ENCODE peak calls at places on chromosome 16, in four cellular contexts. Y is endodermal cell, G is progenitor cell of endocrine pancreas, A is MCF 10A. N is an unnamed sample.

GRCh38 chr16:24668481-24669001 is 60.9 kb upstream of the TNRC6A start:
- DNase-seq in Y (no peak), A (no peak), G (no peak), N (no peak)

GRCh38 chr16:55033225-55034156 is 102.8 kb downstream of the IRX5 start:
- DNase-seq in G (no peak), A (no peak), Y (no peak), N (no peak)

GRCh38 chr16:75479421-75479990 is 15.0 kb upstream of the TMEM170A start:
- DNase-seq in A (no peak), Y (no peak), G (no peak), N (no peak)

GRCh38 chr16:86925067-86925791 is 346.9 kb downstream of the FOXL1 start:
- DNase-seq in A (no peak), G (no peak), Y (no peak), N (peak; percentile 64)

GRCh38 chr16:52203096-52203495 is 343.8 kb downstream of the TOX3 start:
- DNase-seq in A (no peak), Y (no peak), G (no peak), N (no peak)

GRCh38 chr16:83953796-83954576 is 946 bp downstream of the OSGIN1 start:
- DNase-seq in Y (peak; percentile 76), A (peak; percentile 61), G (no peak), N (no peak)

GRCh38 chr16:57277586-57277985 is 6.9 kb downstream of the PLLP start:
- DNase-seq in A (peak; percentile 94), G (no peak), Y (no peak), N (no peak)

GRCh38 chr16:74315059-74315458 is 18.4 kb downstream of the PSMD7 start:
- DNase-seq in G (no peak), A (no peak), Y (no peak), N (no peak)

GRCh38 chr16:27759301-27759871 is 209.4 kb downstream of the KATNIP start:
- DNase-seq in Y (no peak), G (no peak), A (peak; percentile 2), N (no peak)

GRCh38 chr16:8621572-8622314 is at the start of gene METTL22:
- DNase-seq in G (peak; percentile 93), Y (peak; percentile 95), A (peak; percentile 84), N (peak; percentile 93)

GRCh38 chr16:1224558-1224957 is 510 bp downstream of the TPSG1 start:
- DNase-seq in A (no peak), Y (no peak), G (no peak), N (no peak)
- TF ChIP-seq CTCF in A (no peak), Y (no peak), G (no peak), N (no peak)

GRCh38 chr16:58339452-58339938 is 44.7 kb upstream of the PRSS54 start:
- DNase-seq in A (peak; percentile 27), G (no peak), Y (peak; percentile 83), N (no peak)
- TF ChIP-seq CTCF in A (no peak), G (peak; percentile 21), Y (peak; percentile 76), N (no peak)

DNA sequence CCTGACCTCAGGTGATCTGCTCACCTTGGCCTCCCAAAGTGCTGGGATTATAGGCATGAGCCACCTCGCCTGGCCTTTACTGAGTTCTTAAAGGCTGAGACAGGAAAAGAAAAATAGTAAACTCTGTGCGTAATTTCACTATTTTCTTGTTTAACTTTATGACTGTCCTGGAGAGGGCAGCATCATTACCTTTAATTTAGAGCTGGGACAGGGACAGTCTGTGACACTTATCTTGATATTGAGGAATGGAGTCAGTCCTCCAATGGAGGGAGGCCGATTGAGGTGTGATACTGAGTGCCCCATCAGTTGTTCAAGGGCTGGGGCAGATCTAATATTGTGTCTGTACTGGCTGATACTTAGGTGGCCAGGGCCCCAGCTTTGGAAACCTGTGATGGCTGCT is 21.5 kb upstream of the SPN start:
- DNase-seq in G (no peak), A (no peak), Y (no peak), N (no peak)
- TF ChIP-seq CTCF in G (no peak), A (no peak), Y (peak; percentile 45), N (no peak)

GRCh38 chr16:70398177-70398743 is 40.6 kb downstream of the ST3GAL2 start:
- DNase-seq in G (no peak), Y (no peak), A (no peak), N (no peak)

GRCh38 chr16:70396209-70396904 is 42.5 kb downstream of the ST3GAL2 start:
- DNase-seq in G (no peak), Y (no peak), A (no peak), N (no peak)

GRCh38 chr16:70392606-70393005 is 45.9 kb downstream of the DDX19A start:
- DNase-seq in Y (no peak), A (no peak), G (no peak), N (no peak)

GRCh38 chr16:70394853-70395252 is 44.0 kb downstream of the ST3GAL2 start:
- DNase-seq in Y (no peak), A (no peak), G (no peak), N (no peak)

DNA sequence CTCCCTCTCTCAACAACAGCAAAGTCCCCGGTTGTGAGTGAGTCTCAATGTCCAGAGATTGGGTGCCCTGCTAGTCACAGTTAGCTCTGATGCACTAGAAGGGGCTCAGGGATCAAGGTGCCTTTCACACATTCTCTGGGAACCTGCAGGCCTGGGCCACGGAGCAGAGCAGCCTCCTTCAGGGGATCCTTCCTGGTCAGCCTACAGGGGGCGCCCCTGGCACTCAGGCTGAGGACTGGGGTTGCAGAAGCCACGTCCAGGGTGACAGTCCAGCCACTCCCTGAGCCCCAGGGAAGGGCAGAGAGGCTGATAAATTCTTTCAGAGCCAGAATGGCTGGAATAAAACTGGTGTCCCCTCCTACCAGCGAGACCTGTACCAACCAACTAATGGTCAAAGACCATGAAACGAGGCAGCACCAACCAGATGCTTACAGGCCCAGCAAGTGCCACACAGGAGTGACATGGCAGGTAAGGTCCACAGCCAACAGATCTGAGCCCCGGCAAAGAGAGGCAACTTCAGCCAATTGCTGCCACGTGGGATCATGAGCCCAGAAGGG is 43.5 kb downstream of the ST3GAL2 start:
- DNase-seq in G (peak; percentile 69), Y (peak; percentile 97), A (peak; percentile 64), N (no peak)
- TF ChIP-seq CTCF in G (peak; percentile 76), Y (peak; percentile 96), A (peak; percentile 59), N (peak; percentile 37)

N was measured in mesothelial cell of epicardium.